ENCODE peak calls at places on chromosomes 2 and 18, in six cellular contexts. One of them, this sample, is unnamed.

GRCh38 chr2:160417745-160418397 is 75.7 kb downstream of the RBMS1 start:
- DNase-seq in AG04449: peak
- DNase-seq in pancreas: no peak
- DNase-seq in CD8-positive, alpha-beta T cell: no peak
- DNase-seq in AG09319: no peak
- DNase-seq in WERI-Rb-1: no peak
- DNase-seq in this sample: no peak

GRCh38 chr18:74539289-74539688 is 5.0 kb downstream of the CNDP1 start:
- DNase-seq in AG04449: no peak
- DNase-seq in pancreas: no peak
- DNase-seq in CD8-positive, alpha-beta T cell: no peak
- DNase-seq in AG09319: no peak
- DNase-seq in WERI-Rb-1: no peak
- DNase-seq in this sample: no peak

GRCh38 chr18:76602169-76602568 is 107.1 kb upstream of the ZNF516 start:
- DNase-seq in AG04449: no peak
- DNase-seq in pancreas: no peak
- DNase-seq in CD8-positive, alpha-beta T cell: no peak
- DNase-seq in AG09319: no peak
- DNase-seq in WERI-Rb-1: no peak
- DNase-seq in this sample: no peak

GRCh38 chr2:150274108-150274507 is 213.4 kb downstream of the RND3 start:
- DNase-seq in AG04449: no peak
- DNase-seq in pancreas: no peak
- DNase-seq in CD8-positive, alpha-beta T cell: no peak
- DNase-seq in AG09319: no peak
- DNase-seq in WERI-Rb-1: no peak
- DNase-seq in this sample: no peak

GRCh38 chr2:233021771-233022170 is 8.7 kb upstream of the NGEF start:
- DNase-seq in AG04449: no peak
- DNase-seq in pancreas: no peak
- DNase-seq in CD8-positive, alpha-beta T cell: no peak
- DNase-seq in AG09319: no peak
- DNase-seq in WERI-Rb-1: no peak
- DNase-seq in this sample: no peak

GRCh38 chr2:145184741-145185671 is 665.1 kb upstream of the ZEB2 start:
- DNase-seq in AG04449: peak
- DNase-seq in pancreas: no peak
- DNase-seq in CD8-positive, alpha-beta T cell: no peak
- DNase-seq in AG09319: peak
- DNase-seq in WERI-Rb-1: no peak
- DNase-seq in this sample: no peak

GRCh38 chr2:173427887-173428683 is 73.4 kb downstream of the CDCA7 start:
- DNase-seq in AG04449: no peak
- DNase-seq in pancreas: no peak
- DNase-seq in CD8-positive, alpha-beta T cell: no peak
- DNase-seq in AG09319: no peak
- DNase-seq in WERI-Rb-1: no peak
- DNase-seq in this sample: no peak

GRCh38 chr2:46275995-46276394 is 21.2 kb upstream of the EPAS1 start:
- DNase-seq in AG04449: no peak
- DNase-seq in pancreas: no peak
- DNase-seq in CD8-positive, alpha-beta T cell: peak
- DNase-seq in AG09319: no peak
- DNase-seq in WERI-Rb-1: no peak
- DNase-seq in this sample: no peak

GRCh38 chr2:168439536-168439935 is 16.5 kb upstream of the CERS6 start:
- DNase-seq in AG04449: no peak
- DNase-seq in pancreas: no peak
- DNase-seq in CD8-positive, alpha-beta T cell: no peak
- DNase-seq in AG09319: no peak
- DNase-seq in WERI-Rb-1: no peak
- DNase-seq in this sample: no peak

GRCh38 chr2:14743883-14744282 is 111.4 kb downstream of the LRATD1 start:
- DNase-seq in AG04449: no peak
- DNase-seq in pancreas: no peak
- DNase-seq in CD8-positive, alpha-beta T cell: no peak
- DNase-seq in AG09319: no peak
- DNase-seq in WERI-Rb-1: no peak
- DNase-seq in this sample: no peak
- TF ChIP-seq CTCF in AG04449: no peak
- TF ChIP-seq CTCF in pancreas: no peak
- TF ChIP-seq CTCF in CD8-positive, alpha-beta T cell: no peak
- TF ChIP-seq CTCF in AG09319: no peak
- TF ChIP-seq CTCF in WERI-Rb-1: no peak
- TF ChIP-seq CTCF in this sample: no peak

GRCh38 chr2:38076710-38077430 is 919 bp upstream of the CYP1B1 start:
- DNase-seq in AG04449: no peak
- DNase-seq in pancreas: peak
- DNase-seq in CD8-positive, alpha-beta T cell: no peak
- DNase-seq in AG09319: peak
- DNase-seq in WERI-Rb-1: peak
- DNase-seq in this sample: peak
- TF ChIP-seq CTCF in AG04449: peak
- TF ChIP-seq CTCF in pancreas: no peak
- TF ChIP-seq CTCF in CD8-positive, alpha-beta T cell: no peak
- TF ChIP-seq CTCF in AG09319: peak
- TF ChIP-seq CTCF in WERI-Rb-1: peak
- TF ChIP-seq CTCF in this sample: no peak

GRCh38 chr2:174608866-174609214 is 11.2 kb upstream of the WIPF1 start:
- DNase-seq in AG04449: no peak
- DNase-seq in pancreas: no peak
- DNase-seq in CD8-positive, alpha-beta T cell: no peak
- DNase-seq in AG09319: no peak
- DNase-seq in WERI-Rb-1: no peak
- DNase-seq in this sample: no peak

GRCh38 chr2:174609261-174609660 is 11.7 kb upstream of the WIPF1 start:
- DNase-seq in AG04449: no peak
- DNase-seq in pancreas: no peak
- DNase-seq in CD8-positive, alpha-beta T cell: no peak
- DNase-seq in AG09319: no peak
- DNase-seq in WERI-Rb-1: no peak
- DNase-seq in this sample: no peak

GRCh38 chr2:174606336-174606735 is 8.7 kb upstream of the WIPF1 start:
- DNase-seq in AG04449: no peak
- DNase-seq in pancreas: no peak
- DNase-seq in CD8-positive, alpha-beta T cell: no peak
- DNase-seq in AG09319: no peak
- DNase-seq in WERI-Rb-1: no peak
- DNase-seq in this sample: no peak

GRCh38 chr2:174607989-174608865 is 10.6 kb upstream of the WIPF1 start:
- DNase-seq in AG04449: no peak
- DNase-seq in pancreas: no peak
- DNase-seq in CD8-positive, alpha-beta T cell: no peak
- DNase-seq in AG09319: no peak
- DNase-seq in WERI-Rb-1: no peak
- DNase-seq in this sample: no peak

DNA sequence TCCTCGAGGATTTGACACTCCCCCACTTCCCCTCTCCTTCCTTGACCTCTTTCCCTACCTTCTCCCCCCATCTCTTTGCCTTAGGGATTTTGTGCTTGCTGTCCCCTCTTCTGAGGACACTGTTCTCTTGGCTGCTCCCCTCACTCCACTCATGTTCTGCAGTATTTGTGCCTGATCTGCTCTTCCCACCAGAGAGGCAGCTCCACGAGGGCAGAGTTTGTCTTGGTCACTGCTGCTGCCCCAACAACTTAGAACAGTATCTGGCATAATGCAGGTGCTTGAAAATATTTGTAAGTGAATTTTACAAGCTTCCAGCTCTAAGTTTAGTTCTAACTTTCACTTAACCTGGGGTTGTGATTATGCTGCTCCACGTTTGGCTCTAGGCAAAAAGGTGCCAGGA is 10.0 kb upstream of the WIPF1 start:
- DNase-seq in AG04449: no peak
- DNase-seq in pancreas: no peak
- DNase-seq in CD8-positive, alpha-beta T cell: no peak
- DNase-seq in AG09319: no peak
- DNase-seq in WERI-Rb-1: no peak
- DNase-seq in this sample: no peak
- TF ChIP-seq CTCF in AG04449: no peak
- TF ChIP-seq CTCF in pancreas: no peak
- TF ChIP-seq CTCF in CD8-positive, alpha-beta T cell: no peak
- TF ChIP-seq CTCF in AG09319: no peak
- TF ChIP-seq CTCF in WERI-Rb-1: no peak
- TF ChIP-seq CTCF in this sample: no peak

GRCh38 chr2:135819211-135819610 is 17.8 kb downstream of the LCT start:
- DNase-seq in AG04449: no peak
- DNase-seq in pancreas: no peak
- DNase-seq in CD8-positive, alpha-beta T cell: no peak
- DNase-seq in AG09319: no peak
- DNase-seq in WERI-Rb-1: peak
- DNase-seq in this sample: no peak
- TF ChIP-seq CTCF in AG04449: peak
- TF ChIP-seq CTCF in pancreas: no peak
- TF ChIP-seq CTCF in CD8-positive, alpha-beta T cell: no peak
- TF ChIP-seq CTCF in AG09319: peak
- TF ChIP-seq CTCF in WERI-Rb-1: peak
- TF ChIP-seq CTCF in this sample: no peak

GRCh38 chr18:27004056-27004829 is 138.7 kb upstream of the AQP4 start:
- DNase-seq in AG04449: no peak
- DNase-seq in pancreas: no peak
- DNase-seq in CD8-positive, alpha-beta T cell: no peak
- DNase-seq in AG09319: no peak
- DNase-seq in WERI-Rb-1: no peak
- DNase-seq in this sample: no peak
- TF ChIP-seq CTCF in AG04449: no peak
- TF ChIP-seq CTCF in pancreas: no peak
- TF ChIP-seq CTCF in CD8-positive, alpha-beta T cell: no peak
- TF ChIP-seq CTCF in AG09319: peak
- TF ChIP-seq CTCF in WERI-Rb-1: peak
- TF ChIP-seq CTCF in this sample: no peak

GRCh38 chr2:241149925-241150659 is at the start of gene PPP1R7:
- DNase-seq in AG04449: peak
- DNase-seq in pancreas: peak
- DNase-seq in CD8-positive, alpha-beta T cell: peak
- DNase-seq in AG09319: peak
- DNase-seq in WERI-Rb-1: peak
- DNase-seq in this sample: peak
- TF ChIP-seq CTCF in AG04449: peak
- TF ChIP-seq CTCF in pancreas: no peak
- TF ChIP-seq CTCF in CD8-positive, alpha-beta T cell: peak
- TF ChIP-seq CTCF in AG09319: no peak
- TF ChIP-seq CTCF in WERI-Rb-1: peak
- TF ChIP-seq CTCF in this sample: no peak

DNA sequence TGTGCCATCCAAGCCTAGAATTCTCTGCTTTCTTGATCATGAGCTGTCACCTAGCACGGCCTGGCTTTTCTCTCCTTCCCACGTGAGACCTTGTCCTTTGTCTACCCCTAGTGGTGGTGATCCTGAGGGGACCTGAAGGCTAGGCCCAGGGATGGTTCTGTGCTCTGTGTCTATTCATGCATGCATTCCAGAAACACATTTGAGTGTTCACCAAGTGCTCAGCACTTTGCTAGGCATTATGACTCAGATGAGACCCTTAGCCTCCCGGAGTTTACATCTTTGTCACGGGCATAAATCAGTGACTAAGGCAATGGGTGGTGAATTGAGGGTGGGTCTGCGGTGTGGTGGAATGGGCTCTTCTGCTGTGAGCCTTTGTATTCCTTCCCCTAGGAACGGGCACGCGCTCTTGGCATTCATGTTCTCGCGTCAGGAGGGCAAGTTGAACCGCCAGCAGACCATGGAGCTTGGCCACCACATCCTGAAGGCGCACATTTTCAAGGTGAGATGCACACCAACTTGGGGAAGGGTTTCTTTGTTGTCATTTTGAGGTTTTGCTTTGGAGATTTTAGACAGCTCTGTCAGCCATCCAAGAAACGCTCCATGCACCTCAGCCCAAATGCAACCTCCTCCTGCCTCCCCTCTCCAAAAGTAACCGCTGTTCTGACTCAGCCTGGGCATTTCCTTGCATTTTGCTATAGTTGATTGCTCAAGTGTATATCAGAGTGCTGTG is 100.9 kb downstream of the WDSUB1 start:
- DNase-seq in AG04449: no peak
- DNase-seq in pancreas: no peak
- DNase-seq in CD8-positive, alpha-beta T cell: no peak
- DNase-seq in AG09319: no peak
- DNase-seq in WERI-Rb-1: peak
- DNase-seq in this sample: no peak
- TF ChIP-seq CTCF in AG04449: peak
- TF ChIP-seq CTCF in pancreas: no peak
- TF ChIP-seq CTCF in CD8-positive, alpha-beta T cell: no peak
- TF ChIP-seq CTCF in AG09319: peak
- TF ChIP-seq CTCF in WERI-Rb-1: peak
- TF ChIP-seq CTCF in this sample: no peak

DNA sequence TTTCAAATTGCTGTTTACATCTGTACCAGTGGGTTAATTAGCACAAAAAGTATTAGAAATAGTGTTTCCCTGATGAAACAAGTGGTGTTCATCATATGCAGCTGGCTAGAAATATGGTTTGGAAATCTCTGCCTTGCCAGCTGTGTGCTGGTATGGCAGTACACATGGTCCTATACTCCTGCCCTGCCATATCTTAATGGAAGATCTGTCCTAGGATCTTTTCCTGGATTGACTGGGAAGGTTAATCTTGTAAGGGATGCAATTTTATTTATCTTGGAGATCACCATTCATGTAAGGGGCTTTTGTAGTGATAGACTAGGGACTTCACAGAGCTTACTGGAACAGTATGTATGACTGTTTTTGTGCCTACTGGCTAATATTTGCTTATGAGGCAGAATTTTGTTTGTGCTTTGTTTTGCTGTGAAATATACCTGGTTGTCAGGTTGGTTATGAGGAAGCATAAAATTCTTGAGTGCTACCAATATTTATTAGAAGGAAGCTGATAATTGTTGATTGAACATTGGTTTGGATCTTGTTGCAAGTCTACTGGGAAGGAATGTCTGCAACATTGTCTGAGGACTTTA is 73.5 kb downstream of the GULP1 start:
- DNase-seq in AG04449: no peak
- DNase-seq in pancreas: no peak
- DNase-seq in CD8-positive, alpha-beta T cell: no peak
- DNase-seq in AG09319: no peak
- DNase-seq in WERI-Rb-1: no peak
- DNase-seq in this sample: no peak
- TF ChIP-seq CTCF in AG04449: no peak
- TF ChIP-seq CTCF in pancreas: no peak
- TF ChIP-seq CTCF in CD8-positive, alpha-beta T cell: no peak
- TF ChIP-seq CTCF in AG09319: no peak
- TF ChIP-seq CTCF in WERI-Rb-1: no peak
- TF ChIP-seq CTCF in this sample: no peak

This sample was measured in activated B cell treated with CpG ODN at 0.5 μM for 24 hours.